ENCODE peak calls at places on chromosomes 11 and 22, in eight cellular contexts. One of them, this sample, is unnamed.

GRCh38 chr22:49599039-49599438 is 228.6 kb downstream of the BRD1 start:
- DNase-seq in CD4-positive, alpha-beta T cell: no peak
- DNase-seq in K562: no peak
- DNase-seq in spleen: peak
- DNase-seq in fibroblast of the aortic adventitia: no peak
- DNase-seq in B cell: no peak
- DNase-seq in upper lobe of right lung: peak
- DNase-seq in PC-3: no peak
- DNase-seq in this sample: no peak

GRCh38 chr11:27296406-27296994 is 66.5 kb downstream of the CCDC34 start:
- DNase-seq in upper lobe of right lung: no peak
- DNase-seq in K562: peak
- DNase-seq in fibroblast of the aortic adventitia: peak
- DNase-seq in PC-3: peak
- DNase-seq in spleen: no peak
- DNase-seq in CD4-positive, alpha-beta T cell: no peak
- DNase-seq in B cell: no peak
- DNase-seq in this sample: peak

GRCh38 chr22:49582671-49583070 is 245.0 kb downstream of the BRD1 start:
- DNase-seq in B cell: no peak
- DNase-seq in spleen: no peak
- DNase-seq in K562: no peak
- DNase-seq in CD4-positive, alpha-beta T cell: no peak
- DNase-seq in fibroblast of the aortic adventitia: no peak
- DNase-seq in PC-3: no peak
- DNase-seq in upper lobe of right lung: no peak
- DNase-seq in this sample: no peak

GRCh38 chr22:32788884-32789624 is 12.5 kb upstream of the TIMP3 start:
- DNase-seq in K562: no peak
- DNase-seq in fibroblast of the aortic adventitia: peak
- DNase-seq in B cell: no peak
- DNase-seq in spleen: no peak
- DNase-seq in upper lobe of right lung: peak
- DNase-seq in CD4-positive, alpha-beta T cell: no peak
- DNase-seq in PC-3: no peak
- DNase-seq in this sample: peak

GRCh38 chr22:39133871-39134270 is 18.6 kb downstream of the CBX7 start:
- DNase-seq in PC-3: no peak
- DNase-seq in upper lobe of right lung: no peak
- DNase-seq in K562: no peak
- DNase-seq in spleen: no peak
- DNase-seq in fibroblast of the aortic adventitia: no peak
- DNase-seq in CD4-positive, alpha-beta T cell: no peak
- DNase-seq in B cell: no peak
- DNase-seq in this sample: no peak

GRCh38 chr11:2366733-2367132 is 10.4 kb upstream of the CD81 start:
- DNase-seq in fibroblast of the aortic adventitia: no peak
- DNase-seq in upper lobe of right lung: no peak
- DNase-seq in B cell: no peak
- DNase-seq in CD4-positive, alpha-beta T cell: no peak
- DNase-seq in K562: peak
- DNase-seq in spleen: no peak
- DNase-seq in PC-3: no peak
- DNase-seq in this sample: no peak

GRCh38 chr11:73072935-73073481 is 69.1 kb downstream of the FCHSD2 start:
- DNase-seq in upper lobe of right lung: no peak
- DNase-seq in K562: no peak
- DNase-seq in CD4-positive, alpha-beta T cell: no peak
- DNase-seq in fibroblast of the aortic adventitia: peak
- DNase-seq in B cell: no peak
- DNase-seq in PC-3: peak
- DNase-seq in spleen: no peak
- DNase-seq in this sample: peak

GRCh38 chr22:27597703-27598444 is 203.7 kb downstream of the MN1 start:
- DNase-seq in upper lobe of right lung: no peak
- DNase-seq in CD4-positive, alpha-beta T cell: no peak
- DNase-seq in K562: peak
- DNase-seq in fibroblast of the aortic adventitia: peak
- DNase-seq in PC-3: peak
- DNase-seq in B cell: no peak
- DNase-seq in spleen: peak
- DNase-seq in this sample: peak

GRCh38 chr11:26865703-26866102 is 128.2 kb upstream of the FIBIN start:
- DNase-seq in spleen: no peak
- DNase-seq in PC-3: no peak
- DNase-seq in K562: no peak
- DNase-seq in B cell: no peak
- DNase-seq in CD4-positive, alpha-beta T cell: no peak
- DNase-seq in upper lobe of right lung: no peak
- DNase-seq in fibroblast of the aortic adventitia: no peak
- DNase-seq in this sample: no peak

GRCh38 chr11:87453531-87454089 is 415.9 kb downstream of the TMEM135 start:
- DNase-seq in PC-3: no peak
- DNase-seq in CD4-positive, alpha-beta T cell: no peak
- DNase-seq in spleen: no peak
- DNase-seq in upper lobe of right lung: no peak
- DNase-seq in fibroblast of the aortic adventitia: no peak
- DNase-seq in K562: no peak
- DNase-seq in B cell: no peak
- DNase-seq in this sample: no peak

GRCh38 chr11:106070606-106071005 is 6.5 kb downstream of the KBTBD3 start:
- DNase-seq in upper lobe of right lung: no peak
- DNase-seq in PC-3: no peak
- DNase-seq in spleen: no peak
- DNase-seq in fibroblast of the aortic adventitia: no peak
- DNase-seq in K562: no peak
- DNase-seq in CD4-positive, alpha-beta T cell: no peak
- DNase-seq in B cell: no peak
- DNase-seq in this sample: no peak

GRCh38 chr11:113644605-113645004 is 61.5 kb downstream of the TMPRSS5 start:
- DNase-seq in upper lobe of right lung: no peak
- DNase-seq in K562: no peak
- DNase-seq in spleen: no peak
- DNase-seq in B cell: no peak
- DNase-seq in PC-3: no peak
- DNase-seq in CD4-positive, alpha-beta T cell: no peak
- DNase-seq in fibroblast of the aortic adventitia: no peak
- DNase-seq in this sample: no peak

GRCh38 chr22:29113329-29113728 is 40.5 kb downstream of the KREMEN1 start:
- DNase-seq in B cell: no peak
- DNase-seq in CD4-positive, alpha-beta T cell: no peak
- DNase-seq in upper lobe of right lung: no peak
- DNase-seq in spleen: no peak
- DNase-seq in K562: no peak
- DNase-seq in fibroblast of the aortic adventitia: no peak
- DNase-seq in PC-3: peak
- DNase-seq in this sample: no peak

GRCh38 chr22:38071421-38072321 is 12.3 kb downstream of the SLC16A8 start:
- DNase-seq in PC-3: no peak
- DNase-seq in upper lobe of right lung: no peak
- DNase-seq in K562: no peak
- DNase-seq in spleen: no peak
- DNase-seq in fibroblast of the aortic adventitia: no peak
- DNase-seq in B cell: no peak
- DNase-seq in CD4-positive, alpha-beta T cell: no peak
- DNase-seq in this sample: no peak

GRCh38 chr22:38070250-38070921 is 13.2 kb downstream of the PICK1 start:
- DNase-seq in K562: no peak
- DNase-seq in fibroblast of the aortic adventitia: no peak
- DNase-seq in upper lobe of right lung: no peak
- DNase-seq in PC-3: no peak
- DNase-seq in CD4-positive, alpha-beta T cell: no peak
- DNase-seq in spleen: no peak
- DNase-seq in B cell: no peak
- DNase-seq in this sample: no peak

GRCh38 chr22:38067771-38068360 is 10.7 kb downstream of the PICK1 start:
- DNase-seq in spleen: no peak
- DNase-seq in CD4-positive, alpha-beta T cell: no peak
- DNase-seq in B cell: no peak
- DNase-seq in K562: no peak
- DNase-seq in PC-3: no peak
- DNase-seq in upper lobe of right lung: no peak
- DNase-seq in fibroblast of the aortic adventitia: no peak
- DNase-seq in this sample: no peak

GRCh38 chr22:38068641-38069371 is 11.6 kb downstream of the PICK1 start:
- DNase-seq in K562: no peak
- DNase-seq in B cell: no peak
- DNase-seq in fibroblast of the aortic adventitia: no peak
- DNase-seq in CD4-positive, alpha-beta T cell: no peak
- DNase-seq in spleen: no peak
- DNase-seq in upper lobe of right lung: no peak
- DNase-seq in PC-3: no peak
- DNase-seq in this sample: no peak

GRCh38 chr22:38069372-38070249 is 12.4 kb downstream of the PICK1 start:
- DNase-seq in B cell: no peak
- DNase-seq in upper lobe of right lung: no peak
- DNase-seq in PC-3: no peak
- DNase-seq in K562: peak
- DNase-seq in spleen: no peak
- DNase-seq in fibroblast of the aortic adventitia: peak
- DNase-seq in CD4-positive, alpha-beta T cell: no peak
- DNase-seq in this sample: peak
- TF ChIP-seq CTCF in B cell: no peak
- TF ChIP-seq CTCF in upper lobe of right lung: peak
- TF ChIP-seq CTCF in PC-3: peak
- TF ChIP-seq CTCF in K562: peak
- TF ChIP-seq CTCF in spleen: peak
- TF ChIP-seq CTCF in fibroblast of the aortic adventitia: peak
- TF ChIP-seq CTCF in CD4-positive, alpha-beta T cell: no peak
- TF ChIP-seq CTCF in this sample: peak

GRCh38 chr22:48499456-48500425 is 1327.9 kb downstream of the BRD1 start:
- DNase-seq in fibroblast of the aortic adventitia: no peak
- DNase-seq in spleen: peak
- DNase-seq in upper lobe of right lung: no peak
- DNase-seq in PC-3: no peak
- DNase-seq in K562: no peak
- DNase-seq in CD4-positive, alpha-beta T cell: no peak
- DNase-seq in B cell: no peak
- DNase-seq in this sample: no peak

GRCh38 chr22:48503035-48503625 is 1324.5 kb downstream of the BRD1 start:
- DNase-seq in B cell: no peak
- DNase-seq in K562: no peak
- DNase-seq in fibroblast of the aortic adventitia: no peak
- DNase-seq in CD4-positive, alpha-beta T cell: no peak
- DNase-seq in spleen: peak
- DNase-seq in PC-3: no peak
- DNase-seq in upper lobe of right lung: no peak
- DNase-seq in this sample: no peak

GRCh38 chr22:48500481-48501230 is 1327.0 kb downstream of the BRD1 start:
- DNase-seq in K562: no peak
- DNase-seq in PC-3: no peak
- DNase-seq in CD4-positive, alpha-beta T cell: no peak
- DNase-seq in upper lobe of right lung: no peak
- DNase-seq in B cell: no peak
- DNase-seq in fibroblast of the aortic adventitia: no peak
- DNase-seq in spleen: peak
- DNase-seq in this sample: no peak

GRCh38 chr22:48498526-48499331 is 1328.9 kb downstream of the BRD1 start:
- DNase-seq in fibroblast of the aortic adventitia: no peak
- DNase-seq in B cell: no peak
- DNase-seq in K562: no peak
- DNase-seq in PC-3: no peak
- DNase-seq in upper lobe of right lung: no peak
- DNase-seq in CD4-positive, alpha-beta T cell: no peak
- DNase-seq in spleen: peak
- DNase-seq in this sample: no peak

GRCh38 chr22:48501231-48501750 is 1326.4 kb downstream of the BRD1 start:
- DNase-seq in spleen: peak
- DNase-seq in CD4-positive, alpha-beta T cell: no peak
- DNase-seq in upper lobe of right lung: no peak
- DNase-seq in PC-3: no peak
- DNase-seq in K562: no peak
- DNase-seq in B cell: no peak
- DNase-seq in fibroblast of the aortic adventitia: no peak
- DNase-seq in this sample: no peak
- TF ChIP-seq CTCF in spleen: no peak
- TF ChIP-seq CTCF in CD4-positive, alpha-beta T cell: no peak
- TF ChIP-seq CTCF in upper lobe of right lung: no peak
- TF ChIP-seq CTCF in PC-3: no peak
- TF ChIP-seq CTCF in K562: no peak
- TF ChIP-seq CTCF in B cell: no peak
- TF ChIP-seq CTCF in fibroblast of the aortic adventitia: no peak
- TF ChIP-seq CTCF in this sample: no peak

DNA sequence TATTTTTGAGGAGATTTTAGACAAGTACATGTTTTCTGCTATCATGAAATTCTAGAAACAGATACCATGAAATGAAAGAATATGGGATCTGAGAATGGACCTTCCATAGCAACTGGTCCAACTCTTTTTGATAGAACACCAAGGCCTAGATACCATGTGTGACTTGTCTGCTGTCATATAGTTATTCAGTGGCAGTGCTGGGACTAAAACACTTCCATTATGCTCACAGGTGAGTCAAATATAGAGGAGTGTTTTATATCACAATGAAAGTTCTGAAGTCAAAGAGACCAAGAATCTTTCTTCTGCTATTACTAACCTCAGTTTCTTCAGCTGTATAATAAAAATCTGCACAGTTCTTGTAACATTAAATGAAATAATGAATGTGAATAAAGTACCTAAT is 276.9 kb downstream of the DCDC1 start:
- DNase-seq in CD4-positive, alpha-beta T cell: no peak
- DNase-seq in K562: no peak
- DNase-seq in upper lobe of right lung: no peak
- DNase-seq in B cell: no peak
- DNase-seq in fibroblast of the aortic adventitia: no peak
- DNase-seq in PC-3: no peak
- DNase-seq in spleen: no peak
- DNase-seq in this sample: no peak
- TF ChIP-seq CTCF in CD4-positive, alpha-beta T cell: no peak
- TF ChIP-seq CTCF in K562: no peak
- TF ChIP-seq CTCF in upper lobe of right lung: no peak
- TF ChIP-seq CTCF in B cell: no peak
- TF ChIP-seq CTCF in fibroblast of the aortic adventitia: no peak
- TF ChIP-seq CTCF in PC-3: no peak
- TF ChIP-seq CTCF in spleen: no peak
- TF ChIP-seq CTCF in this sample: no peak

DNA sequence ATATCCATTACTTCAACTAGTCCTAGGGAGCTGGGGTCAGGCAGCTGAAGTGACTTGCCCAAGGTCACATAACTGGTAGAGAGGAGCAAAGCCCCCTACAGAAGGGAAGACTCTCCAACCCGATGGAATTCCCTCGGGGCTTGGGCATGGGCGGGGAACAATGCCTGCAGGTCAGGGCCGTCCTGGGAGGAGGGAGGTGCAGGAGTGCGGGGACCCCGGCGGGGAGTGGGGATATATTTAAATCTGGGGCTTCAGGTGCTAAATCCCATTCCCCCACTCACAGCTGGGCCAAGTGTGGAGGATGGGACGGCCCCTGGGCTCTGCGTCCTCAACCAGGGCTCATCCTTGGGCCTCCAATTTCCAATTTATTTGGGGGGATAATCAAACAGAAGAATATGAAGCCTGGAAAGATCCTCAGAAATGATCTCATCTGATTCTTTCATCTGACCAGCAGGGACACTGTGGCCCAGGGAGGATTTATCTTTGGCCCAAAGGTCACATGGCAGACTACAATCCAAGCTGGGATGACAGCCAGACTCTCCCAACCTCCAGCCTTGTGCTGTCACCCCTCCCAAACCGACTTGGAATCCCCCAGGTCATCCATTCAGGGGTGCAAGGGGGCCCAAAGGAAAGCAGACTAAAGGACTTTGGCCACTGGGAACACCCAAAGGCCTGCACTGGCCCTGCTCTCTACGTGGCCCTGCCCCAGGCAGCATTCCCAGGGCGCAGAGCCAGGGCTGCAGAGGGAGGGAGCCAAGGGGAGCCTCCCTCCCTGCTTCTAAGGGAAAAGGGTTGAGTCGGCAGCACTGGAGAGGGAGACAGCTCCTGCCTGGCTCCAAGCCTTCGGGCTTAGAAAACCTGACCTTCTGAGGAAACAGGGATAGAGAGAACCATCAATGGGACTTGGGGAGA is 8.7 kb upstream of the C1QTNF6 start:
- DNase-seq in K562: no peak
- DNase-seq in CD4-positive, alpha-beta T cell: no peak
- DNase-seq in upper lobe of right lung: peak
- DNase-seq in B cell: no peak
- DNase-seq in PC-3: peak
- DNase-seq in spleen: peak
- DNase-seq in fibroblast of the aortic adventitia: peak
- DNase-seq in this sample: peak
- TF ChIP-seq CTCF in K562: peak
- TF ChIP-seq CTCF in CD4-positive, alpha-beta T cell: no peak
- TF ChIP-seq CTCF in upper lobe of right lung: peak
- TF ChIP-seq CTCF in B cell: no peak
- TF ChIP-seq CTCF in PC-3: no peak
- TF ChIP-seq CTCF in spleen: no peak
- TF ChIP-seq CTCF in fibroblast of the aortic adventitia: peak
- TF ChIP-seq CTCF in this sample: peak